ENCODE peak calls at places on chromosomes 4 and X, in eight cellular contexts. One of them, this sample, is unnamed.

GRCh38 chrX:97639526-97639925 is 755.8 kb downstream of the RPA4 start:
- DNase-seq in bronchial epithelial cell: no peak
- DNase-seq in keratinocyte: no peak
- DNase-seq in stimulated activated CD4-positive, alpha-beta T cell treated with anti-CD3 and anti-CD28 coated beads, TNF-alpha, amount 100 ng/mL, for 1 hour: no peak
- DNase-seq in left cardiac atrium: no peak
- DNase-seq in BE2C: no peak
- DNase-seq in T-helper 2 cell: no peak
- DNase-seq in head of caudate nucleus: no peak
- DNase-seq in this sample: no peak

GRCh38 chr4:38467296-38467695 is 196.7 kb upstream of the KLF3 start:
- DNase-seq in bronchial epithelial cell: no peak
- DNase-seq in keratinocyte: no peak
- DNase-seq in stimulated activated CD4-positive, alpha-beta T cell treated with anti-CD3 and anti-CD28 coated beads, TNF-alpha, amount 100 ng/mL, for 1 hour: no peak
- DNase-seq in left cardiac atrium: no peak
- DNase-seq in BE2C: no peak
- DNase-seq in T-helper 2 cell: no peak
- DNase-seq in head of caudate nucleus: no peak
- DNase-seq in this sample: no peak

GRCh38 chr4:11616856-11617255 is 188.2 kb upstream of the HS3ST1 start:
- DNase-seq in bronchial epithelial cell: no peak
- DNase-seq in keratinocyte: no peak
- DNase-seq in stimulated activated CD4-positive, alpha-beta T cell treated with anti-CD3 and anti-CD28 coated beads, TNF-alpha, amount 100 ng/mL, for 1 hour: no peak
- DNase-seq in left cardiac atrium: no peak
- DNase-seq in BE2C: no peak
- DNase-seq in T-helper 2 cell: no peak
- DNase-seq in head of caudate nucleus: no peak
- DNase-seq in this sample: no peak

GRCh38 chrX:23228950-23229448 is 105.7 kb upstream of the PTCHD1 start:
- DNase-seq in bronchial epithelial cell: peak
- DNase-seq in keratinocyte: no peak
- DNase-seq in stimulated activated CD4-positive, alpha-beta T cell treated with anti-CD3 and anti-CD28 coated beads, TNF-alpha, amount 100 ng/mL, for 1 hour: no peak
- DNase-seq in left cardiac atrium: no peak
- DNase-seq in BE2C: no peak
- DNase-seq in T-helper 2 cell: no peak
- DNase-seq in head of caudate nucleus: no peak
- DNase-seq in this sample: no peak

GRCh38 chr4:8080754-8081065 is 77.9 kb downstream of the ABLIM2 start:
- DNase-seq in bronchial epithelial cell: no peak
- DNase-seq in keratinocyte: no peak
- DNase-seq in stimulated activated CD4-positive, alpha-beta T cell treated with anti-CD3 and anti-CD28 coated beads, TNF-alpha, amount 100 ng/mL, for 1 hour: no peak
- DNase-seq in left cardiac atrium: no peak
- DNase-seq in BE2C: no peak
- DNase-seq in T-helper 2 cell: no peak
- DNase-seq in head of caudate nucleus: no peak
- DNase-seq in this sample: no peak

GRCh38 chr4:120733968-120734367 is 188.6 kb downstream of the PRDM5 start:
- DNase-seq in bronchial epithelial cell: no peak
- DNase-seq in keratinocyte: no peak
- DNase-seq in stimulated activated CD4-positive, alpha-beta T cell treated with anti-CD3 and anti-CD28 coated beads, TNF-alpha, amount 100 ng/mL, for 1 hour: no peak
- DNase-seq in left cardiac atrium: no peak
- DNase-seq in BE2C: no peak
- DNase-seq in T-helper 2 cell: no peak
- DNase-seq in head of caudate nucleus: no peak
- DNase-seq in this sample: no peak

GRCh38 chr4:118941799-118942198 is 53.1 kb downstream of the SYNPO2 start:
- DNase-seq in bronchial epithelial cell: no peak
- DNase-seq in keratinocyte: no peak
- DNase-seq in stimulated activated CD4-positive, alpha-beta T cell treated with anti-CD3 and anti-CD28 coated beads, TNF-alpha, amount 100 ng/mL, for 1 hour: no peak
- DNase-seq in left cardiac atrium: no peak
- DNase-seq in BE2C: no peak
- DNase-seq in T-helper 2 cell: no peak
- DNase-seq in head of caudate nucleus: no peak
- DNase-seq in this sample: peak

GRCh38 chr4:142565771-142566170 is 280.3 kb downstream of the INPP4B start:
- DNase-seq in bronchial epithelial cell: peak
- DNase-seq in keratinocyte: no peak
- DNase-seq in stimulated activated CD4-positive, alpha-beta T cell treated with anti-CD3 and anti-CD28 coated beads, TNF-alpha, amount 100 ng/mL, for 1 hour: no peak
- DNase-seq in left cardiac atrium: no peak
- DNase-seq in BE2C: no peak
- DNase-seq in T-helper 2 cell: no peak
- DNase-seq in head of caudate nucleus: no peak
- DNase-seq in this sample: no peak

GRCh38 chr4:169640261-169640880 is 20.0 kb downstream of the CLCN3 start:
- DNase-seq in bronchial epithelial cell: no peak
- DNase-seq in keratinocyte: no peak
- DNase-seq in stimulated activated CD4-positive, alpha-beta T cell treated with anti-CD3 and anti-CD28 coated beads, TNF-alpha, amount 100 ng/mL, for 1 hour: no peak
- DNase-seq in left cardiac atrium: no peak
- DNase-seq in BE2C: no peak
- DNase-seq in T-helper 2 cell: no peak
- DNase-seq in head of caudate nucleus: no peak
- DNase-seq in this sample: no peak

GRCh38 chr4:11497212-11497806 is 68.6 kb upstream of the HS3ST1 start:
- DNase-seq in bronchial epithelial cell: peak
- DNase-seq in keratinocyte: peak
- DNase-seq in stimulated activated CD4-positive, alpha-beta T cell treated with anti-CD3 and anti-CD28 coated beads, TNF-alpha, amount 100 ng/mL, for 1 hour: no peak
- DNase-seq in left cardiac atrium: no peak
- DNase-seq in BE2C: no peak
- DNase-seq in T-helper 2 cell: no peak
- DNase-seq in head of caudate nucleus: no peak
- DNase-seq in this sample: no peak

GRCh38 chr4:121164291-121164690 is at the start of gene TNIP3:
- DNase-seq in bronchial epithelial cell: peak
- DNase-seq in keratinocyte: no peak
- DNase-seq in stimulated activated CD4-positive, alpha-beta T cell treated with anti-CD3 and anti-CD28 coated beads, TNF-alpha, amount 100 ng/mL, for 1 hour: no peak
- DNase-seq in left cardiac atrium: no peak
- DNase-seq in BE2C: no peak
- DNase-seq in T-helper 2 cell: no peak
- DNase-seq in head of caudate nucleus: no peak
- DNase-seq in this sample: no peak

GRCh38 chrX:136170109-136170800 is 22.9 kb downstream of the FHL1 start:
- DNase-seq in bronchial epithelial cell: no peak
- DNase-seq in keratinocyte: no peak
- DNase-seq in stimulated activated CD4-positive, alpha-beta T cell treated with anti-CD3 and anti-CD28 coated beads, TNF-alpha, amount 100 ng/mL, for 1 hour: no peak
- DNase-seq in left cardiac atrium: no peak
- DNase-seq in BE2C: no peak
- DNase-seq in T-helper 2 cell: no peak
- DNase-seq in head of caudate nucleus: no peak
- DNase-seq in this sample: peak

GRCh38 chrX:75228854-75229253 is 45.0 kb upstream of the UPRT start:
- DNase-seq in bronchial epithelial cell: no peak
- DNase-seq in keratinocyte: no peak
- DNase-seq in stimulated activated CD4-positive, alpha-beta T cell treated with anti-CD3 and anti-CD28 coated beads, TNF-alpha, amount 100 ng/mL, for 1 hour: no peak
- DNase-seq in left cardiac atrium: no peak
- DNase-seq in BE2C: no peak
- DNase-seq in T-helper 2 cell: no peak
- DNase-seq in head of caudate nucleus: no peak
- DNase-seq in this sample: no peak

GRCh38 chrX:9492901-9493300 is 28.0 kb downstream of the TBL1X start:
- DNase-seq in bronchial epithelial cell: no peak
- DNase-seq in keratinocyte: no peak
- DNase-seq in stimulated activated CD4-positive, alpha-beta T cell treated with anti-CD3 and anti-CD28 coated beads, TNF-alpha, amount 100 ng/mL, for 1 hour: no peak
- DNase-seq in left cardiac atrium: no peak
- DNase-seq in BE2C: no peak
- DNase-seq in T-helper 2 cell: no peak
- DNase-seq in head of caudate nucleus: no peak
- DNase-seq in this sample: no peak

GRCh38 chrX:129634541-129634940 is 20.2 kb downstream of the APLN start:
- DNase-seq in bronchial epithelial cell: no peak
- DNase-seq in keratinocyte: no peak
- DNase-seq in stimulated activated CD4-positive, alpha-beta T cell treated with anti-CD3 and anti-CD28 coated beads, TNF-alpha, amount 100 ng/mL, for 1 hour: no peak
- DNase-seq in left cardiac atrium: no peak
- DNase-seq in BE2C: peak
- DNase-seq in T-helper 2 cell: no peak
- DNase-seq in head of caudate nucleus: no peak
- DNase-seq in this sample: no peak

GRCh38 chrX:20513185-20513584 is 246.5 kb upstream of the RPS6KA3 start:
- DNase-seq in bronchial epithelial cell: no peak
- DNase-seq in keratinocyte: no peak
- DNase-seq in stimulated activated CD4-positive, alpha-beta T cell treated with anti-CD3 and anti-CD28 coated beads, TNF-alpha, amount 100 ng/mL, for 1 hour: no peak
- DNase-seq in left cardiac atrium: no peak
- DNase-seq in BE2C: no peak
- DNase-seq in T-helper 2 cell: no peak
- DNase-seq in head of caudate nucleus: no peak
- DNase-seq in this sample: peak

GRCh38 chr4:100147198-100147597 is 43.1 kb downstream of the DDIT4L start:
- DNase-seq in bronchial epithelial cell: no peak
- DNase-seq in keratinocyte: no peak
- DNase-seq in stimulated activated CD4-positive, alpha-beta T cell treated with anti-CD3 and anti-CD28 coated beads, TNF-alpha, amount 100 ng/mL, for 1 hour: no peak
- DNase-seq in left cardiac atrium: no peak
- DNase-seq in BE2C: no peak
- DNase-seq in T-helper 2 cell: no peak
- DNase-seq in head of caudate nucleus: no peak
- DNase-seq in this sample: no peak

GRCh38 chr4:20639346-20639745 is 60.9 kb upstream of the PACRGL start:
- DNase-seq in bronchial epithelial cell: no peak
- DNase-seq in keratinocyte: no peak
- DNase-seq in stimulated activated CD4-positive, alpha-beta T cell treated with anti-CD3 and anti-CD28 coated beads, TNF-alpha, amount 100 ng/mL, for 1 hour: no peak
- DNase-seq in left cardiac atrium: no peak
- DNase-seq in BE2C: no peak
- DNase-seq in T-helper 2 cell: no peak
- DNase-seq in head of caudate nucleus: no peak
- DNase-seq in this sample: no peak

GRCh38 chr4:140569307-140569638 is 512 bp upstream of the UCP1 start:
- DNase-seq in bronchial epithelial cell: no peak
- DNase-seq in keratinocyte: no peak
- DNase-seq in stimulated activated CD4-positive, alpha-beta T cell treated with anti-CD3 and anti-CD28 coated beads, TNF-alpha, amount 100 ng/mL, for 1 hour: no peak
- DNase-seq in left cardiac atrium: no peak
- DNase-seq in BE2C: no peak
- DNase-seq in T-helper 2 cell: no peak
- DNase-seq in head of caudate nucleus: no peak
- DNase-seq in this sample: no peak

GRCh38 chrX:63503541-63503940 is 152.4 kb upstream of the SPIN4 start:
- DNase-seq in bronchial epithelial cell: no peak
- DNase-seq in keratinocyte: no peak
- DNase-seq in stimulated activated CD4-positive, alpha-beta T cell treated with anti-CD3 and anti-CD28 coated beads, TNF-alpha, amount 100 ng/mL, for 1 hour: no peak
- DNase-seq in left cardiac atrium: no peak
- DNase-seq in BE2C: no peak
- DNase-seq in T-helper 2 cell: no peak
- DNase-seq in head of caudate nucleus: no peak
- DNase-seq in this sample: no peak

GRCh38 chrX:13778916-13779315 is 38.0 kb downstream of the GPM6B start:
- DNase-seq in bronchial epithelial cell: peak
- DNase-seq in keratinocyte: no peak
- DNase-seq in stimulated activated CD4-positive, alpha-beta T cell treated with anti-CD3 and anti-CD28 coated beads, TNF-alpha, amount 100 ng/mL, for 1 hour: no peak
- DNase-seq in left cardiac atrium: no peak
- DNase-seq in BE2C: no peak
- DNase-seq in T-helper 2 cell: no peak
- DNase-seq in head of caudate nucleus: no peak
- DNase-seq in this sample: peak

GRCh38 chrX:38882894-38883620 is 81.8 kb downstream of the MID1IP1 start:
- DNase-seq in bronchial epithelial cell: peak
- DNase-seq in keratinocyte: peak
- DNase-seq in stimulated activated CD4-positive, alpha-beta T cell treated with anti-CD3 and anti-CD28 coated beads, TNF-alpha, amount 100 ng/mL, for 1 hour: no peak
- DNase-seq in left cardiac atrium: no peak
- DNase-seq in BE2C: no peak
- DNase-seq in T-helper 2 cell: no peak
- DNase-seq in head of caudate nucleus: no peak
- DNase-seq in this sample: no peak

GRCh38 chr4:179836179-179837075 is 2394.2 kb upstream of the AGA start:
- DNase-seq in bronchial epithelial cell: no peak
- DNase-seq in keratinocyte: no peak
- DNase-seq in stimulated activated CD4-positive, alpha-beta T cell treated with anti-CD3 and anti-CD28 coated beads, TNF-alpha, amount 100 ng/mL, for 1 hour: no peak
- DNase-seq in left cardiac atrium: no peak
- DNase-seq in BE2C: no peak
- DNase-seq in T-helper 2 cell: no peak
- DNase-seq in head of caudate nucleus: no peak
- DNase-seq in this sample: no peak

GRCh38 chr4:136650541-136651277 is 881.6 kb downstream of the PCDH18 start:
- DNase-seq in bronchial epithelial cell: peak
- DNase-seq in keratinocyte: no peak
- DNase-seq in stimulated activated CD4-positive, alpha-beta T cell treated with anti-CD3 and anti-CD28 coated beads, TNF-alpha, amount 100 ng/mL, for 1 hour: no peak
- DNase-seq in left cardiac atrium: no peak
- DNase-seq in BE2C: no peak
- DNase-seq in T-helper 2 cell: no peak
- DNase-seq in head of caudate nucleus: no peak
- DNase-seq in this sample: no peak

GRCh38 chrX:110600745-110601310 is 194.8 kb downstream of the CHRDL1 start:
- DNase-seq in bronchial epithelial cell: no peak
- DNase-seq in keratinocyte: no peak
- DNase-seq in stimulated activated CD4-positive, alpha-beta T cell treated with anti-CD3 and anti-CD28 coated beads, TNF-alpha, amount 100 ng/mL, for 1 hour: no peak
- DNase-seq in left cardiac atrium: no peak
- DNase-seq in BE2C: no peak
- DNase-seq in T-helper 2 cell: no peak
- DNase-seq in head of caudate nucleus: no peak
- DNase-seq in this sample: no peak

GRCh38 chr4:52001616-52002015 is 18.5 kb downstream of the LRRC66 start:
- DNase-seq in bronchial epithelial cell: peak
- DNase-seq in keratinocyte: no peak
- DNase-seq in stimulated activated CD4-positive, alpha-beta T cell treated with anti-CD3 and anti-CD28 coated beads, TNF-alpha, amount 100 ng/mL, for 1 hour: no peak
- DNase-seq in left cardiac atrium: no peak
- DNase-seq in BE2C: no peak
- DNase-seq in T-helper 2 cell: no peak
- DNase-seq in head of caudate nucleus: no peak
- DNase-seq in this sample: no peak

GRCh38 chrX:97876697-97877407 is 993.1 kb downstream of the RPA4 start:
- DNase-seq in bronchial epithelial cell: no peak
- DNase-seq in keratinocyte: no peak
- DNase-seq in stimulated activated CD4-positive, alpha-beta T cell treated with anti-CD3 and anti-CD28 coated beads, TNF-alpha, amount 100 ng/mL, for 1 hour: no peak
- DNase-seq in left cardiac atrium: no peak
- DNase-seq in BE2C: no peak
- DNase-seq in T-helper 2 cell: no peak
- DNase-seq in head of caudate nucleus: no peak
- DNase-seq in this sample: no peak

GRCh38 chr4:25926473-25926872 is 12.5 kb downstream of the SMIM20 start:
- DNase-seq in bronchial epithelial cell: no peak
- DNase-seq in keratinocyte: no peak
- DNase-seq in stimulated activated CD4-positive, alpha-beta T cell treated with anti-CD3 and anti-CD28 coated beads, TNF-alpha, amount 100 ng/mL, for 1 hour: no peak
- DNase-seq in left cardiac atrium: no peak
- DNase-seq in BE2C: peak
- DNase-seq in T-helper 2 cell: no peak
- DNase-seq in head of caudate nucleus: no peak
- DNase-seq in this sample: no peak

GRCh38 chrX:2723316-2723879 is 28.4 kb upstream of the XG start:
- DNase-seq in bronchial epithelial cell: no peak
- DNase-seq in keratinocyte: no peak
- DNase-seq in stimulated activated CD4-positive, alpha-beta T cell treated with anti-CD3 and anti-CD28 coated beads, TNF-alpha, amount 100 ng/mL, for 1 hour: no peak
- DNase-seq in left cardiac atrium: no peak
- DNase-seq in BE2C: no peak
- DNase-seq in T-helper 2 cell: no peak
- DNase-seq in head of caudate nucleus: no peak
- DNase-seq in this sample: no peak

GRCh38 chr4:88969271-88969670 is 87.7 kb downstream of the FAM13A start:
- DNase-seq in bronchial epithelial cell: no peak
- DNase-seq in keratinocyte: no peak
- DNase-seq in stimulated activated CD4-positive, alpha-beta T cell treated with anti-CD3 and anti-CD28 coated beads, TNF-alpha, amount 100 ng/mL, for 1 hour: no peak
- DNase-seq in left cardiac atrium: no peak
- DNase-seq in BE2C: no peak
- DNase-seq in T-helper 2 cell: no peak
- DNase-seq in head of caudate nucleus: no peak
- DNase-seq in this sample: no peak

GRCh38 chr4:11051181-11051580 is 366.6 kb upstream of the CLNK start:
- DNase-seq in bronchial epithelial cell: no peak
- DNase-seq in keratinocyte: no peak
- DNase-seq in stimulated activated CD4-positive, alpha-beta T cell treated with anti-CD3 and anti-CD28 coated beads, TNF-alpha, amount 100 ng/mL, for 1 hour: no peak
- DNase-seq in left cardiac atrium: no peak
- DNase-seq in BE2C: no peak
- DNase-seq in T-helper 2 cell: no peak
- DNase-seq in head of caudate nucleus: no peak
- DNase-seq in this sample: no peak

GRCh38 chr4:28287837-28288236 is 1427.2 kb downstream of the STIM2 start:
- DNase-seq in bronchial epithelial cell: peak
- DNase-seq in keratinocyte: peak
- DNase-seq in stimulated activated CD4-positive, alpha-beta T cell treated with anti-CD3 and anti-CD28 coated beads, TNF-alpha, amount 100 ng/mL, for 1 hour: no peak
- DNase-seq in left cardiac atrium: peak
- DNase-seq in BE2C: no peak
- DNase-seq in T-helper 2 cell: no peak
- DNase-seq in head of caudate nucleus: no peak
- DNase-seq in this sample: peak

GRCh38 chr4:140293979-140294378 is 79.5 kb upstream of the SCOC start:
- DNase-seq in bronchial epithelial cell: no peak
- DNase-seq in keratinocyte: no peak
- DNase-seq in stimulated activated CD4-positive, alpha-beta T cell treated with anti-CD3 and anti-CD28 coated beads, TNF-alpha, amount 100 ng/mL, for 1 hour: no peak
- DNase-seq in left cardiac atrium: no peak
- DNase-seq in BE2C: no peak
- DNase-seq in T-helper 2 cell: no peak
- DNase-seq in head of caudate nucleus: no peak
- DNase-seq in this sample: no peak

GRCh38 chrX:112450810-112451209 is 228.9 kb downstream of the LHFPL1 start:
- DNase-seq in bronchial epithelial cell: no peak
- DNase-seq in keratinocyte: no peak
- DNase-seq in stimulated activated CD4-positive, alpha-beta T cell treated with anti-CD3 and anti-CD28 coated beads, TNF-alpha, amount 100 ng/mL, for 1 hour: no peak
- DNase-seq in left cardiac atrium: no peak
- DNase-seq in BE2C: no peak
- DNase-seq in T-helper 2 cell: no peak
- DNase-seq in head of caudate nucleus: no peak
- DNase-seq in this sample: no peak